ENCODE peak calls at places on chromosome 20, in nine cellular contexts. R is Calu3, O is neural crest cell, Y is brain microvascular endothelial cell, K is AG09319, L is adrenal gland, P is K562, C is mucosa of descending colon, B is OCI-LY7. U is an unnamed sample.

GRCh38 chr20:956330-956951 is 40.3 kb upstream of the ANGPT4 start:
- DNase-seq in R (peak; percentile 72), O (peak; percentile 79), Y (peak; percentile 43), K (peak; percentile 20), L (peak; percentile 54), P (peak; percentile 21), C (peak; percentile 57), B (peak; percentile 73), U (peak; percentile 85)

GRCh38 chr20:41136336-41136694 is 1.0 kb upstream of the PLCG1 start:
- DNase-seq in R (no peak), O (no peak), Y (no peak), K (no peak), L (no peak), P (no peak), C (no peak), B (no peak), U (no peak)

GRCh38 chr20:17225891-17226409 is 890 bp upstream of the PCSK2 start:
- DNase-seq in R (no peak), O (peak; percentile 10), Y (no peak), K (no peak), L (no peak), P (no peak), C (peak; percentile 45), B (no peak), U (peak; percentile 45)

GRCh38 chr20:44683263-44684046 is 31.7 kb upstream of the CCN5 start:
- DNase-seq in R (peak; percentile 90), O (peak; percentile 44), Y (no peak), K (no peak), L (no peak), P (peak; percentile 85), C (no peak), B (peak; percentile 91), U (peak; percentile 64)

GRCh38 chr20:44646023-44646640 is 5.4 kb downstream of the ADA start:
- DNase-seq in R (no peak), O (no peak), Y (peak; percentile 14), K (no peak), L (no peak), P (no peak), C (no peak), B (peak; percentile 97), U (no peak)

GRCh38 chr20:64069614-64070243 is 6.7 kb downstream of the TCEA2 start:
- DNase-seq in R (peak; percentile 84), O (peak; percentile 61), Y (no peak), K (no peak), L (no peak), P (peak; percentile 57), C (no peak), B (no peak), U (peak; percentile 87)

GRCh38 chr20:47146703-47147102 is 209.8 kb downstream of the ZMYND8 start:
- DNase-seq in R (peak; percentile 45), O (no peak), Y (peak; percentile 29), K (peak; percentile 35), L (no peak), P (no peak), C (no peak), B (no peak), U (no peak)

GRCh38 chr20:38412877-38413577 is 22.1 kb downstream of the SNHG17 start:
- DNase-seq in R (no peak), O (no peak), Y (no peak), K (no peak), L (no peak), P (no peak), C (no peak), B (no peak), U (no peak)

GRCh38 chr20:47500554-47500953 is 1.1 kb upstream of the NCOA3 start:
- DNase-seq in R (peak; percentile 11), O (no peak), Y (no peak), K (no peak), L (no peak), P (no peak), C (no peak), B (no peak), U (no peak)

GRCh38 chr20:37571033-37571432 is 43.4 kb upstream of the BLCAP start:
- DNase-seq in R (no peak), O (no peak), Y (no peak), K (no peak), L (no peak), P (no peak), C (no peak), B (no peak), U (no peak)

GRCh38 chr20:12207875-12208274 is 290.2 kb downstream of the BTBD3 start:
- DNase-seq in R (peak; percentile 49), O (peak; percentile 54), Y (peak; percentile 31), K (no peak), L (no peak), P (peak; percentile 12), C (no peak), B (peak; percentile 4), U (peak; percentile 41)

GRCh38 chr20:33812673-33813462 is 1.7 kb downstream of the CHMP4B start:
- DNase-seq in R (peak; percentile 60), O (peak; percentile 32), Y (no peak), K (no peak), L (no peak), P (peak; percentile 29), C (no peak), B (no peak), U (peak; percentile 32)

GRCh38 chr20:50062006-50062838 is 50.7 kb downstream of the UBE2V1 start:
- DNase-seq in R (no peak), O (no peak), Y (no peak), K (no peak), L (no peak), P (no peak), C (no peak), B (no peak), U (no peak)

GRCh38 chr20:8152847-8153246 is 20.8 kb downstream of the PLCB1 start:
- DNase-seq in R (no peak), O (no peak), Y (no peak), K (no peak), L (no peak), P (no peak), C (no peak), B (no peak), U (no peak)
- TF ChIP-seq CTCF in R (no peak), O (no peak), Y (no peak), K (no peak), L (no peak), P (no peak), C (no peak), B (no peak), U (no peak)

GRCh38 chr20:7347409-7347808 is 579.9 kb downstream of the BMP2 start:
- DNase-seq in R (no peak), O (no peak), Y (no peak), K (no peak), L (no peak), P (no peak), C (no peak), B (no peak), U (no peak)
- TF ChIP-seq CTCF in R (no peak), O (no peak), Y (no peak), K (no peak), L (no peak), P (no peak), C (no peak), B (no peak), U (no peak)

GRCh38 chr20:56175884-56176283 is 72.6 kb upstream of the MC3R start:
- DNase-seq in R (no peak), O (no peak), Y (no peak), K (no peak), L (no peak), P (no peak), C (no peak), B (no peak), U (no peak)

GRCh38 chr20:56166781-56167465 is 81.6 kb upstream of the MC3R start:
- DNase-seq in R (no peak), O (no peak), Y (no peak), K (no peak), L (no peak), P (no peak), C (no peak), B (no peak), U (no peak)

GRCh38 chr20:56174416-56174815 is 74.1 kb upstream of the MC3R start:
- DNase-seq in R (no peak), O (no peak), Y (no peak), K (no peak), L (no peak), P (no peak), C (no peak), B (no peak), U (no peak)

DNA sequence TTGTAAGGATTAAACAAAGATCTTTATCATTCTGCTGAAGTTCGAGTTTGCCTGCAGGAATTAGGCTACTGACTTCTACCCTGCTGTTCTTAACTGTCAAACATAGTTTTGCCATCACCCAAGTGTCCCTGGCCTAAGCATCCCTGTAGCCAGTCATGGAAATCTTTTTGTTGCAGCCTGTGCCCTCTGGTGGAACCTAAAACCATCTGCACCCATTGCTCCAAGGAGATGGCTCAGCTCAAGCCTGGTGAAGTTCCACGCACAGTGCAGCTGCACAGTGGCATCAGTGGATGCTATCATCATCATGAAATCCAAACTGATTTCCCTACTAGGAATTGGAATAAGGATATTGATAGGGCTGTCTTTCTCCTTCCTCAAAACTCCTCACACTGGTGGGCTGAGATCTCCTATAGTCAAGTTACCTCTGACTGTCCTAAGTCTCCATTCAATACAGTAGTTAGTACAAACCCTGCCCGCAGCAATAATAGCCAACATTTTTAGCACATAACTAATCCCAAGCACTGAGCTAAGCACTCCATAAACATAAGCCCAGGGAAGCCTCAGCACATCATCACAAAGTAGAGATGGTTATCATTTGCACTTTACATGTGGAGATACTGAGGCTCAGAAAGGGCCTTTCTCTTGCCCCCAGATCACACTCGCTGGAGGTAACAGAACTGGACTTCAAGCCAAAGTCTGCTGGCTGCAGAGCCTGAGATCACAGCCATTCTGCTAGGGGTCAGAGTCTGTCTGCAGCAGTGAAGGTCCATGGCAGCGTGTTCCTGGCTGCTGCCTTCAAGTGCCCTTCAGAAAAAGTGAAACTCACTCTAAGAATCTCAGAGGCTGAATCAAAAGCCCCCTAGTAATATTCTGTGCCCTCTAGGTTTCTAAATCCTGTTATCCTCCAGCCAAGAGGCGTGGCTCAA is 77.2 kb upstream of the MC3R start:
- DNase-seq in R (no peak), O (no peak), Y (no peak), K (no peak), L (no peak), P (no peak), C (no peak), B (peak; percentile 10), U (no peak)
- TF ChIP-seq CTCF in R (no peak), O (no peak), Y (no peak), K (no peak), L (peak; percentile 67), P (no peak), C (no peak), B (peak; percentile 57), U (no peak)

GRCh38 chr20:25573288-25574251 is 11.8 kb downstream of the NINL start:
- DNase-seq in R (no peak), O (no peak), Y (peak; percentile 37), K (no peak), L (peak; percentile 27), P (no peak), C (no peak), B (no peak), U (no peak)

GRCh38 chr20:25571240-25571639 is 14.1 kb downstream of the NINL start:
- DNase-seq in R (no peak), O (no peak), Y (no peak), K (no peak), L (no peak), P (no peak), C (no peak), B (no peak), U (no peak)

GRCh38 chr20:25576783-25577530 is 8.4 kb downstream of the NINL start:
- DNase-seq in R (no peak), O (no peak), Y (no peak), K (no peak), L (peak; percentile 92), P (no peak), C (no peak), B (no peak), U (no peak)

GRCh38 chr20:25571817-25572216 is 13.5 kb downstream of the NINL start:
- DNase-seq in R (no peak), O (no peak), Y (no peak), K (no peak), L (no peak), P (no peak), C (no peak), B (no peak), U (no peak)

GRCh38 chr20:25574411-25574810 is 10.9 kb downstream of the NINL start:
- DNase-seq in R (peak; percentile 0), O (no peak), Y (no peak), K (no peak), L (no peak), P (peak; percentile 9), C (no peak), B (no peak), U (no peak)
- TF ChIP-seq CTCF in R (no peak), O (no peak), Y (peak; percentile 69), K (peak; percentile 38), L (no peak), P (peak; percentile 32), C (no peak), B (no peak), U (no peak)

U was measured in nephron progenitor cell.